ENCODE peak calls at places on chromosomes 3 and 15, in nine cellular contexts. One of them, this sample, is unnamed.

GRCh38 chr15:60208708-60209107 is 189.1 kb downstream of the ANXA2 start:
- DNase-seq in HCT116: no peak
- DNase-seq in uterus: no peak
- DNase-seq in spleen: no peak
- DNase-seq in testis: no peak
- DNase-seq in transverse colon: no peak
- DNase-seq in sigmoid colon: no peak
- DNase-seq in stomach: no peak
- DNase-seq in right lobe of liver: no peak
- DNase-seq in this sample: no peak

GRCh38 chr3:118543823-118544222 is 490.8 kb downstream of the IGSF11 start:
- DNase-seq in HCT116: no peak
- DNase-seq in uterus: no peak
- DNase-seq in spleen: no peak
- DNase-seq in testis: no peak
- DNase-seq in transverse colon: no peak
- DNase-seq in sigmoid colon: no peak
- DNase-seq in stomach: no peak
- DNase-seq in right lobe of liver: no peak
- DNase-seq in this sample: no peak

GRCh38 chr3:129184396-129184656 is 630 bp upstream of the CNBP start:
- DNase-seq in HCT116: no peak
- DNase-seq in uterus: no peak
- DNase-seq in spleen: no peak
- DNase-seq in testis: peak
- DNase-seq in transverse colon: peak
- DNase-seq in sigmoid colon: peak
- DNase-seq in stomach: no peak
- DNase-seq in right lobe of liver: no peak
- DNase-seq in this sample: peak

GRCh38 chr3:154775821-154776548 is 304.1 kb upstream of the MME start:
- DNase-seq in HCT116: no peak
- DNase-seq in uterus: no peak
- DNase-seq in spleen: no peak
- DNase-seq in testis: no peak
- DNase-seq in transverse colon: no peak
- DNase-seq in sigmoid colon: no peak
- DNase-seq in stomach: no peak
- DNase-seq in right lobe of liver: no peak
- DNase-seq in this sample: no peak

GRCh38 chr3:64291345-64291744 is 66.1 kb upstream of the PRICKLE2 start:
- DNase-seq in HCT116: no peak
- DNase-seq in uterus: peak
- DNase-seq in spleen: no peak
- DNase-seq in testis: no peak
- DNase-seq in transverse colon: peak
- DNase-seq in sigmoid colon: peak
- DNase-seq in stomach: no peak
- DNase-seq in right lobe of liver: no peak
- DNase-seq in this sample: no peak

GRCh38 chr3:149367021-149367840 is 10.2 kb downstream of the TM4SF1 start:
- DNase-seq in HCT116: peak
- DNase-seq in uterus: no peak
- DNase-seq in spleen: no peak
- DNase-seq in testis: no peak
- DNase-seq in transverse colon: peak
- DNase-seq in sigmoid colon: no peak
- DNase-seq in stomach: no peak
- DNase-seq in right lobe of liver: no peak
- DNase-seq in this sample: no peak

GRCh38 chr3:163556804-163557203 is 1521.5 kb downstream of the SI start:
- DNase-seq in HCT116: no peak
- DNase-seq in uterus: no peak
- DNase-seq in spleen: no peak
- DNase-seq in testis: no peak
- DNase-seq in transverse colon: no peak
- DNase-seq in sigmoid colon: no peak
- DNase-seq in stomach: no peak
- DNase-seq in right lobe of liver: no peak
- DNase-seq in this sample: no peak

GRCh38 chr3:29759021-29759359 is 478.1 kb downstream of the RBMS3 start:
- DNase-seq in HCT116: no peak
- DNase-seq in uterus: no peak
- DNase-seq in spleen: no peak
- DNase-seq in testis: no peak
- DNase-seq in transverse colon: no peak
- DNase-seq in sigmoid colon: no peak
- DNase-seq in stomach: no peak
- DNase-seq in right lobe of liver: no peak
- DNase-seq in this sample: no peak

GRCh38 chr3:126476166-126476975 is 680 bp upstream of the ZXDC start:
- DNase-seq in HCT116: peak
- DNase-seq in uterus: peak
- DNase-seq in spleen: peak
- DNase-seq in testis: no peak
- DNase-seq in transverse colon: no peak
- DNase-seq in sigmoid colon: no peak
- DNase-seq in stomach: peak
- DNase-seq in right lobe of liver: no peak
- DNase-seq in this sample: no peak

GRCh38 chr3:164023480-164023879 is 1054.8 kb downstream of the SI start:
- DNase-seq in HCT116: no peak
- DNase-seq in uterus: no peak
- DNase-seq in spleen: no peak
- DNase-seq in testis: no peak
- DNase-seq in transverse colon: no peak
- DNase-seq in sigmoid colon: no peak
- DNase-seq in stomach: no peak
- DNase-seq in right lobe of liver: no peak
- DNase-seq in this sample: no peak

GRCh38 chr3:120536642-120537041 is 59.5 kb upstream of the NDUFB4 start:
- DNase-seq in HCT116: no peak
- DNase-seq in uterus: no peak
- DNase-seq in spleen: no peak
- DNase-seq in testis: no peak
- DNase-seq in transverse colon: peak
- DNase-seq in sigmoid colon: no peak
- DNase-seq in stomach: no peak
- DNase-seq in right lobe of liver: no peak
- DNase-seq in this sample: no peak

GRCh38 chr3:9704343-9705322 is 1.0 kb downstream of the CPNE9 start:
- DNase-seq in HCT116: no peak
- DNase-seq in uterus: peak
- DNase-seq in spleen: peak
- DNase-seq in testis: peak
- DNase-seq in transverse colon: peak
- DNase-seq in sigmoid colon: no peak
- DNase-seq in stomach: peak
- DNase-seq in right lobe of liver: no peak
- DNase-seq in this sample: no peak

GRCh38 chr15:20341901-20342605 is 199.5 kb downstream of the GOLGA6L6 start:
- DNase-seq in HCT116: no peak
- DNase-seq in uterus: peak
- DNase-seq in spleen: peak
- DNase-seq in testis: no peak
- DNase-seq in transverse colon: peak
- DNase-seq in sigmoid colon: peak
- DNase-seq in stomach: peak
- DNase-seq in right lobe of liver: peak
- DNase-seq in this sample: peak

DNA sequence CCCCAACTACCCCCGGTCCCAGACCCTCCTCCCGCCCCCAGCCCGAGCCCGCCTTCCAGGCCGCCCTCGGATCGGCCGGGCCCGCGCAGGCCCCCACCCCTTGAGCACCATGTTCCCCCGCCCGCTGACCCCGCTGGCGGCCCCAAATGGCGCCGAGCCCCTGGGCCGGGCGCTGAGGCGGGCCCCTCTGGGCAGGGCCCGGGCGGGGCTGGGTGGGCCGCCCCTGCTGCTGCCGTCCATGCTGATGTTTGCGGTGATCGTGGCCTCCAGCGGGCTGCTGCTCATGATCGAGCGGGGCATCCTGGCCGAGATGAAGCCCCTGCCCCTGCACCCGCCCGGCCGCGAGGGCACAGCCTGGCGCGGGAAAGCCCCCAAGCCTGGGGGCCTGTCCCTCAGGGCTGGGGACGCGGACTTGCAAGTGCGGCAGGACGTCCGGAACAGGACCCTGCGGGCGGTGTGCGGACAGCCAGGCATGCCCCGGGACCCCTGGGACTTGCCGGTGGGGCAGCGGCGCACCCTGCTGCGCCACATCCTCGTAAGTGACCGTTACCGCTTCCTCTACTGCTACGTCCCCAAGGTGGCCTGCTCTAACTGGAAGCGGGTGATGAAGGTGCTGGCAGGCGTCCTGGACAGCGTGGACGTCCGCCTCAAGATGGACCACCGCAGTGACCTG is 457 bp downstream of the CHST14 start:
- DNase-seq in HCT116: no peak
- DNase-seq in uterus: peak
- DNase-seq in spleen: peak
- DNase-seq in testis: no peak
- DNase-seq in transverse colon: peak
- DNase-seq in sigmoid colon: no peak
- DNase-seq in stomach: no peak
- DNase-seq in right lobe of liver: no peak
- DNase-seq in this sample: peak
- TF ChIP-seq POLR2A in HCT116: no peak
- TF ChIP-seq POLR2A in uterus: no peak
- TF ChIP-seq POLR2A in spleen: no peak
- TF ChIP-seq POLR2A in testis: no peak
- TF ChIP-seq POLR2A in transverse colon: no peak
- TF ChIP-seq POLR2A in sigmoid colon: no peak
- TF ChIP-seq POLR2A in stomach: no peak
- TF ChIP-seq POLR2A in right lobe of liver: no peak
- TF ChIP-seq POLR2A in this sample: no peak

GRCh38 chr3:72290859-72291641 is 506.1 kb upstream of the PROK2 start:
- DNase-seq in HCT116: no peak
- DNase-seq in uterus: no peak
- DNase-seq in spleen: no peak
- DNase-seq in testis: no peak
- DNase-seq in transverse colon: no peak
- DNase-seq in sigmoid colon: no peak
- DNase-seq in stomach: no peak
- DNase-seq in right lobe of liver: no peak
- DNase-seq in this sample: no peak

GRCh38 chr3:72289708-72290104 is 504.8 kb upstream of the PROK2 start:
- DNase-seq in HCT116: no peak
- DNase-seq in uterus: no peak
- DNase-seq in spleen: no peak
- DNase-seq in testis: no peak
- DNase-seq in transverse colon: no peak
- DNase-seq in sigmoid colon: no peak
- DNase-seq in stomach: no peak
- DNase-seq in right lobe of liver: no peak
- DNase-seq in this sample: no peak

GRCh38 chr3:72285483-72285882 is 500.5 kb upstream of the PROK2 start:
- DNase-seq in HCT116: no peak
- DNase-seq in uterus: no peak
- DNase-seq in spleen: no peak
- DNase-seq in testis: no peak
- DNase-seq in transverse colon: no peak
- DNase-seq in sigmoid colon: no peak
- DNase-seq in stomach: no peak
- DNase-seq in right lobe of liver: no peak
- DNase-seq in this sample: no peak

GRCh38 chr3:72287941-72288340 is 503.0 kb upstream of the PROK2 start:
- DNase-seq in HCT116: no peak
- DNase-seq in uterus: no peak
- DNase-seq in spleen: no peak
- DNase-seq in testis: no peak
- DNase-seq in transverse colon: no peak
- DNase-seq in sigmoid colon: no peak
- DNase-seq in stomach: no peak
- DNase-seq in right lobe of liver: no peak
- DNase-seq in this sample: no peak

GRCh38 chr3:72288955-72289707 is 504.2 kb upstream of the PROK2 start:
- DNase-seq in HCT116: no peak
- DNase-seq in uterus: peak
- DNase-seq in spleen: peak
- DNase-seq in testis: peak
- DNase-seq in transverse colon: no peak
- DNase-seq in sigmoid colon: peak
- DNase-seq in stomach: peak
- DNase-seq in right lobe of liver: no peak
- DNase-seq in this sample: no peak
- H3K4me3 ChIP-seq in HCT116: no peak
- H3K4me3 ChIP-seq in uterus: no peak
- H3K4me3 ChIP-seq in spleen: peak
- H3K4me3 ChIP-seq in testis: no peak
- H3K4me3 ChIP-seq in transverse colon: no peak
- H3K4me3 ChIP-seq in sigmoid colon: no peak
- H3K4me3 ChIP-seq in stomach: peak
- H3K4me3 ChIP-seq in right lobe of liver: no peak
- H3K4me3 ChIP-seq in this sample: no peak

GRCh38 chr3:195196266-195196665 is 74.7 kb downstream of the XXYLT1 start:
- DNase-seq in HCT116: no peak
- DNase-seq in uterus: no peak
- DNase-seq in spleen: no peak
- DNase-seq in testis: no peak
- DNase-seq in transverse colon: no peak
- DNase-seq in sigmoid colon: peak
- DNase-seq in stomach: peak
- DNase-seq in right lobe of liver: no peak
- DNase-seq in this sample: no peak
- TF ChIP-seq CTCF in HCT116: no peak
- TF ChIP-seq CTCF in uterus: peak
- TF ChIP-seq CTCF in spleen: no peak
- TF ChIP-seq CTCF in testis: no peak
- TF ChIP-seq CTCF in transverse colon: no peak
- TF ChIP-seq CTCF in sigmoid colon: peak
- TF ChIP-seq CTCF in stomach: no peak
- TF ChIP-seq CTCF in right lobe of liver: no peak
- TF ChIP-seq CTCF in this sample: no peak

GRCh38 chr3:53267766-53268165 is 11.9 kb upstream of the TKT start:
- DNase-seq in HCT116: no peak
- DNase-seq in uterus: no peak
- DNase-seq in spleen: no peak
- DNase-seq in testis: no peak
- DNase-seq in transverse colon: no peak
- DNase-seq in sigmoid colon: no peak
- DNase-seq in stomach: no peak
- DNase-seq in right lobe of liver: no peak
- DNase-seq in this sample: no peak

GRCh38 chr3:53273271-53273670 is 17.4 kb upstream of the TKT start:
- DNase-seq in HCT116: no peak
- DNase-seq in uterus: no peak
- DNase-seq in spleen: no peak
- DNase-seq in testis: no peak
- DNase-seq in transverse colon: no peak
- DNase-seq in sigmoid colon: no peak
- DNase-seq in stomach: no peak
- DNase-seq in right lobe of liver: peak
- DNase-seq in this sample: no peak

GRCh38 chr3:53274938-53275666 is 19.3 kb upstream of the TKT start:
- DNase-seq in HCT116: no peak
- DNase-seq in uterus: no peak
- DNase-seq in spleen: no peak
- DNase-seq in testis: no peak
- DNase-seq in transverse colon: no peak
- DNase-seq in sigmoid colon: peak
- DNase-seq in stomach: no peak
- DNase-seq in right lobe of liver: peak
- DNase-seq in this sample: no peak

GRCh38 chr3:53264718-53265117 is 8.9 kb upstream of the TKT start:
- DNase-seq in HCT116: no peak
- DNase-seq in uterus: no peak
- DNase-seq in spleen: peak
- DNase-seq in testis: no peak
- DNase-seq in transverse colon: no peak
- DNase-seq in sigmoid colon: no peak
- DNase-seq in stomach: peak
- DNase-seq in right lobe of liver: peak
- DNase-seq in this sample: peak

GRCh38 chr3:53269888-53270880 is 14.4 kb upstream of the TKT start:
- DNase-seq in HCT116: peak
- DNase-seq in uterus: peak
- DNase-seq in spleen: peak
- DNase-seq in testis: peak
- DNase-seq in transverse colon: peak
- DNase-seq in sigmoid colon: peak
- DNase-seq in stomach: peak
- DNase-seq in right lobe of liver: peak
- DNase-seq in this sample: peak
- TF ChIP-seq POLR2A in HCT116: no peak
- TF ChIP-seq POLR2A in uterus: no peak
- TF ChIP-seq POLR2A in spleen: no peak
- TF ChIP-seq POLR2A in testis: no peak
- TF ChIP-seq POLR2A in transverse colon: no peak
- TF ChIP-seq POLR2A in sigmoid colon: no peak
- TF ChIP-seq POLR2A in stomach: no peak
- TF ChIP-seq POLR2A in right lobe of liver: no peak
- TF ChIP-seq POLR2A in this sample: peak